ENCODE peak calls at places on chromosome X, in six cellular contexts. One of them, this sample, is unnamed.

GRCh38 chrX:150293311-150294013 is 69.7 kb upstream of the MAMLD1 start:
- DNase-seq in heart left ventricle: no peak
- DNase-seq in uterus: no peak
- DNase-seq in esophagus squamous epithelium: no peak
- DNase-seq in GM12891: no peak
- DNase-seq in A549: no peak
- DNase-seq in this sample: no peak

GRCh38 chrX:33205321-33205720 is 6.0 kb downstream of the DMD start:
- DNase-seq in heart left ventricle: no peak
- DNase-seq in uterus: no peak
- DNase-seq in esophagus squamous epithelium: no peak
- DNase-seq in GM12891: no peak
- DNase-seq in A549: no peak
- DNase-seq in this sample: no peak

GRCh38 chrX:16223385-16223784 is 56.1 kb downstream of the MAGEB17 start:
- DNase-seq in heart left ventricle: no peak
- DNase-seq in uterus: no peak
- DNase-seq in esophagus squamous epithelium: no peak
- DNase-seq in GM12891: no peak
- DNase-seq in A549: no peak
- DNase-seq in this sample: no peak

GRCh38 chrX:145953628-145954027 is 136.0 kb downstream of the SLITRK2 start:
- DNase-seq in heart left ventricle: no peak
- DNase-seq in uterus: no peak
- DNase-seq in esophagus squamous epithelium: no peak
- DNase-seq in GM12891: no peak
- DNase-seq in A549: no peak
- DNase-seq in this sample: no peak

GRCh38 chrX:26442340-26442739 is 226.4 kb downstream of the MAGEB5 start:
- DNase-seq in heart left ventricle: no peak
- DNase-seq in uterus: no peak
- DNase-seq in esophagus squamous epithelium: no peak
- DNase-seq in GM12891: no peak
- DNase-seq in A549: no peak
- DNase-seq in this sample: no peak

GRCh38 chrX:44244008-44244407 is 99.5 kb downstream of the EFHC2 start:
- DNase-seq in heart left ventricle: no peak
- DNase-seq in uterus: no peak
- DNase-seq in esophagus squamous epithelium: no peak
- DNase-seq in GM12891: no peak
- DNase-seq in A549: no peak
- DNase-seq in this sample: no peak

GRCh38 chrX:124097116-124097515 is 135.6 kb downstream of the STAG2 start:
- DNase-seq in heart left ventricle: no peak
- DNase-seq in uterus: no peak
- DNase-seq in esophagus squamous epithelium: no peak
- DNase-seq in GM12891: no peak
- DNase-seq in A549: no peak
- DNase-seq in this sample: no peak

GRCh38 chrX:10190367-10190766 is 33.6 kb downstream of the CLCN4 start:
- DNase-seq in heart left ventricle: no peak
- DNase-seq in uterus: peak; percentile 52
- DNase-seq in esophagus squamous epithelium: no peak
- DNase-seq in GM12891: no peak
- DNase-seq in A549: peak; percentile 68
- DNase-seq in this sample: no peak

GRCh38 chrX:50180073-50180940 is 20.5 kb downstream of the AKAP4 start:
- DNase-seq in heart left ventricle: no peak
- DNase-seq in uterus: no peak
- DNase-seq in esophagus squamous epithelium: no peak
- DNase-seq in GM12891: no peak
- DNase-seq in A549: peak; percentile 1
- DNase-seq in this sample: no peak

DNA sequence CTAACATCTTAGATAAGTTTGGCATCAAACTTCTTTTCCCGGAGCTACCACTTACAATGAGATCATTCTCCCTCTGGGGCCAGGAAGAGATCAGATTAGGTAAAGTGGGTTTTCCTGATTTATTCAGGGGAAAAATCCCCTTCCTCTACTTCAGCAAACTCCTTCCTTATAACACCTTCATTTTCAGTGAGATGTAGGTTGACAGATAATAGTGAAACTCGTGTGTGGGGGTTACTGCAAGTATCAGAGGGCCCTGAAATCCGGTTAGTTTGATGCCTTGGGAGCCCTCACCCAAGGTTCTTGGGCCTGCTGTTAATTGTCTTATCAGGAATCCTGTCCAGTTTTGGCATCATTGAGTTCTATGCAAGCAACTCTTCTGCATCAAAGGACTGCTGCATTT is 10.8 kb downstream of the FTHL17 start:
- DNase-seq in heart left ventricle: no peak
- DNase-seq in uterus: no peak
- DNase-seq in esophagus squamous epithelium: no peak
- DNase-seq in GM12891: no peak
- DNase-seq in A549: no peak
- DNase-seq in this sample: no peak
- TF ChIP-seq POLR2A in heart left ventricle: no peak
- TF ChIP-seq POLR2A in uterus: no peak
- TF ChIP-seq POLR2A in esophagus squamous epithelium: no peak
- TF ChIP-seq POLR2A in GM12891: no peak
- TF ChIP-seq POLR2A in A549: no peak
- TF ChIP-seq POLR2A in this sample: no peak

DNA sequence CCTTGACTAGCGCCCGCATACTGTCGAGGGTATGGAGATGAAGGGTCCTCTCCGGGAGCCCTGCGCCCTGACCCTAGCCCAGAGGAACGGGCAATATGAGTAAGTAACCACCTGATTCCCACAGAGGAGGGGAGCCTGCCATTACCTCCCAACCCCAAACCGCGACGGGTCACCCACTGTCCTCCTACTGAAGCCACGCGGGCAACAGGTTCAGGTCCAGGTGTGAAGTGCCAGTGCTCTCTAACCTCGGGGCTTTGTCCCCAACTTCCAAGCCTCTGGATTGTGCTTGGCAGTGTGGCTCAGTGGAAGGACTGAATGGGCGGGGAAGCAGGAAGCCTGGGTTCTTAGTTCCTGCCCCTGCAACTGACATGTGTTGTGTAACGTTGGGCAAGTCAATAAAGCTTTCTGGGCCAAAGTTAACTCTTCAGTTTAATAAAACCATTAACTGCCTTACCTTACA is 696 bp downstream of the OCRL start:
- DNase-seq in heart left ventricle: no peak
- DNase-seq in uterus: peak; percentile 18
- DNase-seq in esophagus squamous epithelium: no peak
- DNase-seq in GM12891: no peak
- DNase-seq in A549: peak; percentile 25
- DNase-seq in this sample: peak; percentile 15
- TF ChIP-seq POLR2A in heart left ventricle: no peak
- TF ChIP-seq POLR2A in uterus: no peak
- TF ChIP-seq POLR2A in esophagus squamous epithelium: no peak
- TF ChIP-seq POLR2A in GM12891: no peak
- TF ChIP-seq POLR2A in A549: no peak
- TF ChIP-seq POLR2A in this sample: no peak

GRCh38 chrX:56745019-56745418 is 16.0 kb downstream of the NBDY start:
- DNase-seq in heart left ventricle: no peak
- DNase-seq in uterus: no peak
- DNase-seq in esophagus squamous epithelium: no peak
- DNase-seq in GM12891: no peak
- DNase-seq in A549: no peak
- DNase-seq in this sample: no peak
- TF ChIP-seq POLR2A in heart left ventricle: no peak
- TF ChIP-seq POLR2A in uterus: no peak
- TF ChIP-seq POLR2A in esophagus squamous epithelium: no peak
- TF ChIP-seq POLR2A in GM12891: no peak
- TF ChIP-seq POLR2A in A549: no peak
- TF ChIP-seq POLR2A in this sample: no peak

GRCh38 chrX:47838361-47838760 is 1.7 kb downstream of the ZNF81 start:
- DNase-seq in heart left ventricle: no peak
- DNase-seq in uterus: no peak
- DNase-seq in esophagus squamous epithelium: no peak
- DNase-seq in GM12891: no peak
- DNase-seq in A549: no peak
- DNase-seq in this sample: no peak

GRCh38 chrX:47840106-47840505 is 3.4 kb downstream of the ZNF81 start:
- DNase-seq in heart left ventricle: no peak
- DNase-seq in uterus: no peak
- DNase-seq in esophagus squamous epithelium: no peak
- DNase-seq in GM12891: no peak
- DNase-seq in A549: no peak
- DNase-seq in this sample: no peak

GRCh38 chrX:47831788-47832187 is 4.9 kb upstream of the ZNF81 start:
- DNase-seq in heart left ventricle: no peak
- DNase-seq in uterus: peak; percentile 18
- DNase-seq in esophagus squamous epithelium: no peak
- DNase-seq in GM12891: no peak
- DNase-seq in A549: peak; percentile 38
- DNase-seq in this sample: peak; percentile 22

DNA sequence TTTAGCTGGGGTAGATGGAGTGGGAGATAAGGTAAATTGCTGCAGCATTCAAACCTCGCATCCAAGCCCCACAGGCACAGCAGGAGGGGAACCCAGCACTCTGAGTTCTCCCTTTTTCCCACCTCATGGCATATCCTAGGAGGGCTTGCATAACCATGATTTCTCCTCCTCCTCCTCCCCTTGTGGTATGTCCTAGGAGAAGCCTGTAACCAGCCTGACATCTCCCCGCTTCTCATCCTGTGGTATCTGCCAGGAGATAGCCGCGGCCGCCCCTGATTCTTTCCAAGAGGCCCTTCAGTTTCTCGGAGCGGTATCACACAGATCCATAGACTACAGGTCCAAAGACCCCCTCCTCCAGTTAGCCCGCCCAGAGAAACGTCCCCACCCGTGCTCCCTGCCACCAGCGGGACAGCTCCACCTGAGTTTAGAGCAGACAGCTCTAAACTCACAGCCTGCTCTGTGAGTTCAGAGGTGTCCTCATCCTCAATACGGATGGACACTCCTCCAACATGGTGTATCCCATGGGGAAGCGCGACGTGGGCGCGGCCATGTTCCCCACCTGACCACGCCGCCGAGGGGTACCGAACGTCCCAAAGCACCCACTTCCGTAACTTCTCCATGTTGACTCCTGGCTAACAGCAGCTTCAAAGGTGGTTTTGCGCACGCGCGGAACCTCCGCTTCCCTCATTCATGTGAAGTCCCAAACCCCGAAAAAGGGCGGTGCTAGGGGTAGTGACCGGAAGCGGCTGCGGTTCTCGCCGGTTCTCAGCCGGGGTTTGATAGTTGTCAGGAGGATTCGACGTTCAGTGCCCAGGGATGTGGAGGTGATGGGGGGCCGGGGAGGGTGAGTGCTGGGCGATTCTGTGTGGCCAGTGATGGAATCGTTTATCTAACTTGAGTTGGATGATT is at the start of gene ZNF81:
- DNase-seq in heart left ventricle: peak; percentile 97
- DNase-seq in uterus: peak; percentile 97
- DNase-seq in esophagus squamous epithelium: peak; percentile 75
- DNase-seq in GM12891: peak; percentile 40
- DNase-seq in A549: peak; percentile 84
- DNase-seq in this sample: peak; percentile 41
- TF ChIP-seq POLR2A in heart left ventricle: peak; percentile 43
- TF ChIP-seq POLR2A in uterus: no peak
- TF ChIP-seq POLR2A in esophagus squamous epithelium: no peak
- TF ChIP-seq POLR2A in GM12891: peak; percentile 76
- TF ChIP-seq POLR2A in A549: peak; percentile 51
- TF ChIP-seq POLR2A in this sample: peak; percentile 79